ENCODE peak calls at places on chromosomes 3 and 15, in nine cellular contexts. Q is mammary epithelial cell; V is pancreas; U is CD4-positive, alpha-beta T cell; Z is WERI-Rb-1; R is GM12864; L is AG04449; T is glutamatergic neuron; S is PC-9. M is an unnamed sample.
A peak's percentile ranks its signal among the peaks of the same experiment; 100 is the strongest.

GRCh38 chr15:52678468-52679231 is 538 bp downstream of the ATOSA start:
- DNase-seq in R (no peak), S (peak; percentile 39), Q (peak; percentile 68), T (peak; percentile 67), Z (peak; percentile 76), V (peak; percentile 93), L (no peak), U (peak; percentile 53), M (peak; percentile 57)

GRCh38 chr3:98725352-98725751 is 37.8 kb upstream of the ST3GAL6 start:
- DNase-seq in Z (no peak), V (no peak), L (no peak), T (no peak), Q (no peak), R (no peak), S (no peak), U (no peak), M (no peak)

GRCh38 chr3:181699171-181699903 is 12.4 kb upstream of the SOX2 start:
- DNase-seq in R (no peak), Q (peak; percentile 18), V (no peak), S (no peak), T (no peak), Z (no peak), L (no peak), U (no peak), M (no peak)

GRCh38 chr3:48989126-48989795 is 780 bp upstream of the P4HTM start:
- DNase-seq in Q (no peak), S (no peak), U (no peak), Z (no peak), L (no peak), T (no peak), V (no peak), R (no peak), M (no peak)

GRCh38 chr3:60017631-60018030 is 967.8 kb upstream of the CFAP20DC start:
- DNase-seq in L (no peak), U (peak; percentile 7), R (peak; percentile 51), Z (no peak), V (no peak), Q (peak; percentile 69), S (no peak), T (no peak), M (no peak)

GRCh38 chr3:160473978-160474377 is 24.4 kb upstream of the TRIM59 start:
- DNase-seq in Q (peak; percentile 85), T (no peak), U (no peak), R (no peak), L (peak; percentile 95), S (no peak), V (no peak), Z (no peak), M (no peak)

GRCh38 chr15:91946914-91947313 is 93.4 kb downstream of the SLCO3A1 start:
- DNase-seq in R (no peak), V (no peak), Q (no peak), S (no peak), L (no peak), T (peak; percentile 40), U (no peak), Z (no peak), M (no peak)

GRCh38 chr15:63263519-63263918 is 13.9 kb upstream of the APH1B start:
- DNase-seq in V (no peak), U (no peak), L (no peak), Q (no peak), S (no peak), Z (no peak), R (no peak), T (no peak), M (no peak)

GRCh38 chr15:84648539-84648938 is 5.5 kb downstream of the WDR73 start:
- DNase-seq in R (no peak), Z (no peak), V (no peak), S (no peak), L (no peak), U (no peak), T (no peak), Q (no peak), M (no peak)

GRCh38 chr3:132486086-132486485 is 68.8 kb downstream of the DNAJC13 start:
- DNase-seq in Q (no peak), L (no peak), Z (no peak), U (no peak), R (no peak), V (no peak), T (no peak), S (no peak), M (no peak)

GRCh38 chr3:71972031-71972430 is 187.1 kb upstream of the PROK2 start:
- DNase-seq in R (no peak), Z (peak; percentile 77), L (no peak), U (no peak), S (no peak), V (no peak), T (no peak), Q (peak; percentile 92), M (no peak)

GRCh38 chr15:31975446-31976229 is 54.7 kb upstream of the CHRNA7 start:
- DNase-seq in L (no peak), Z (peak; percentile 91), S (no peak), V (peak; percentile 30), T (peak; percentile 36), U (no peak), Q (no peak), R (no peak), M (no peak)

GRCh38 chr3:117355566-117355965 is 646.0 kb downstream of the TUSC7 start:
- DNase-seq in R (no peak), S (no peak), Z (peak; percentile 26), L (no peak), U (no peak), T (peak; percentile 44), V (no peak), Q (no peak), M (no peak)

GRCh38 chr3:136186330-136186729 is 9.8 kb downstream of the MSL2 start:
- DNase-seq in Z (no peak), Q (peak; percentile 35), U (no peak), R (no peak), S (no peak), V (no peak), L (no peak), T (no peak), M (no peak)

GRCh38 chr3:141330718-141331369 is 37.5 kb upstream of the ZBTB38 start:
- DNase-seq in L (no peak), U (no peak), T (no peak), S (no peak), R (no peak), Q (no peak), V (no peak), Z (no peak), M (no peak)

GRCh38 chr3:64368163-64369025 is 143.1 kb upstream of the PRICKLE2 start:
- DNase-seq in L (no peak), T (peak; percentile 18), V (peak; percentile 27), Q (no peak), R (no peak), Z (no peak), S (no peak), U (no peak), M (no peak)

GRCh38 chr3:56297281-56297680 is 171.0 kb downstream of the ERC2 start:
- DNase-seq in Z (no peak), R (no peak), S (no peak), T (no peak), L (no peak), U (no peak), V (no peak), Q (no peak), M (no peak)

GRCh38 chr3:55660642-55661041 is 173.5 kb upstream of the WNT5A start:
- DNase-seq in R (no peak), U (no peak), Z (no peak), L (no peak), Q (no peak), T (no peak), V (no peak), S (no peak), M (no peak)

GRCh38 chr3:74845086-74845485 is 230.6 kb upstream of the CNTN3 start:
- DNase-seq in L (no peak), Z (no peak), T (no peak), R (no peak), V (no peak), U (no peak), Q (peak; percentile 76), S (no peak), M (no peak)

GRCh38 chr3:78139166-78139565 is 1099.3 kb downstream of the ROBO2 start:
- DNase-seq in L (peak; percentile 7), V (no peak), T (no peak), Q (peak; percentile 23), R (no peak), Z (no peak), S (no peak), U (no peak), M (no peak)
- TF ChIP-seq CTCF in L (no peak), V (no peak), T (no peak), Q (no peak), R (no peak), Z (no peak), S (no peak), U (no peak), M (no peak)

DNA sequence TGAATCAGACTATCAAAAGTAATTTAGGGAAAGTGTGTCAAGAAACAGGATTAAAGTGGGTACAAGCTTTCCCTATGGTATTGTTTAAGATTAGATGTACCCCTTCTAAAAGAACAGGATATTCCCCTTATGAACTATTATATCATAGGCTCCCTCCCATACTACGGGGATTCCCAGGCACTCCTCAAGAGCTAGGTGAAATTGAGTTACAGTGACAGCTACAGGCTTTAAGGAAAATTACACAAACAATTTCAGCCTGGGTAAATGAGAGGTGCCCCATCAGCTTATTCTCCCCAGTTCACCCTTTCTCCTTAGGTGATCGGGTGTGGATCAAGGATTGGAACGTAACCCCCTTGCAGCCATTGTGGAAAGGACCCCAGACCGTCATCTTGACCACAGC is 240.8 kb upstream of the CNTN6 start:
- DNase-seq in V (no peak), R (no peak), T (no peak), L (no peak), Z (no peak), U (no peak), S (no peak), Q (peak; percentile 21), M (no peak)
- TF ChIP-seq CTCF in V (no peak), R (peak; percentile 41), T (no peak), L (no peak), Z (peak; percentile 32), U (no peak), S (no peak), Q (no peak), M (no peak)

GRCh38 chr15:86044981-86045380 is 34.7 kb upstream of the AGBL1 start:
- DNase-seq in L (no peak), Q (no peak), V (no peak), Z (peak; percentile 39), T (no peak), S (no peak), U (no peak), R (no peak), M (no peak)
- TF ChIP-seq CTCF in L (no peak), Q (no peak), V (no peak), Z (peak; percentile 76), T (no peak), S (no peak), U (no peak), R (no peak), M (no peak)

DNA sequence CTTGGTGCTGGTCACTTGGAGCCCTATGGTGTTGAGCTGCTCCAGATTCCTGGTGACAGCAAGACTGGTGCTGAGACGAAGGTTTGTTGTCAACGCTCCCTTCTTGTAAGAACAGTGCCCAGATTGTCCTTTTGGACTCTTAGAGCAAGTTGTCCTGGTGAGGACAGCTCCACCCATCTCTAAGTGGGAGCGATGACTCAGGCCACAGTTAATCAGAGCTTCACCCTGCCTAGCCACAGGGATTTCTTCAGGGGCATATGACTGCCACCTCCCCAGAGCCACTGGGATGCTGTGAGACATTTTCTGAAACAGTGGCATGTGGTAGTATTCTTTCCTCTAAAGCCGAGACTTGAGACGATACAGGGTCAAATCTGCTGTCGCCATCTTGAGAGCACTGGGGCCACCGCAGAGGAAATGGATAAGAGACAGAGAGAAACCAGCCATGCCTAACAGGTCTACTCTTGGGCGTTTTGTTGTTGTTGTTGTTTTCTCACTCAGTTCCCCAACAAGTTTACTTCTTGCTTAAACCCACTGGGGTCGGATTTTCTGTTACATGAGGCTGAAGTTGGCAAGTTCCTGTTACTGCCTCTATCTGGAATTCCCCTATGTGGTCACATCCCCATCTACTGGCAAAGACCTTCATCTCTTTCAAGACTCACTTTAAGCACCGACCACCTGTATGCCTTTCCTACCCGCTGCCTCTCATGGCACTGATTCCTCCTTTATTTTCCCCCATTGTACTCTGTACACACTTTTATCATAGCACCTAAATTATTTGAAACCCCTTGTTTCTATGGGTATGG is 16.0 kb upstream of the PCOLCE2 start:
- DNase-seq in T (no peak), U (no peak), Q (peak; percentile 71), Z (peak; percentile 12), R (peak; percentile 15), L (no peak), S (peak; percentile 21), V (no peak), M (no peak)
- TF ChIP-seq CTCF in T (no peak), U (no peak), Q (no peak), Z (peak; percentile 52), R (peak; percentile 14), L (no peak), S (no peak), V (no peak), M (no peak)

M was measured in activated B cell treated with CpG ODN at 0.5 μM for 24 hours.